ENCODE peak calls at places on chromosome 1, in four cellular contexts. S is K562, W is HCT116, E is H1. Z is an unnamed sample.
A peak's percentile ranks its signal among the peaks of the same experiment; 100 is the strongest.

GRCh38 chr1:242449211-242449610 is 75.3 kb downstream of the PLD5 start:
- DNase-seq in S (no peak), W (no peak), E (no peak), Z (peak; percentile 20)

GRCh38 chr1:163709636-163710035 is 387.9 kb downstream of the NUF2 start:
- DNase-seq in S (no peak), W (no peak), E (no peak), Z (no peak)

GRCh38 chr1:156146749-156147405 is 6.5 kb upstream of the SEMA4A start:
- DNase-seq in S (no peak), W (no peak), E (no peak), Z (no peak)

GRCh38 chr1:226308166-226308722 is 720 bp downstream of the LIN9 start:
- DNase-seq in S (no peak), W (no peak), E (no peak), Z (peak; percentile 51)

GRCh38 chr1:154418898-154419619 is 13.9 kb downstream of the IL6R start:
- DNase-seq in S (no peak), W (no peak), E (no peak), Z (no peak)

GRCh38 chr1:174007846-174008245 is 14.3 kb downstream of the RC3H1 start:
- DNase-seq in S (no peak), W (no peak), E (no peak), Z (no peak)

GRCh38 chr1:70990460-70991253 is 57.0 kb downstream of the PTGER3 start:
- DNase-seq in S (no peak), W (no peak), E (no peak), Z (no peak)

GRCh38 chr1:230058619-230059018 is 8.4 kb upstream of the GALNT2 start:
- DNase-seq in S (no peak), W (no peak), E (no peak), Z (no peak)

GRCh38 chr1:32250893-32251716 is at the start of gene LCK:
- DNase-seq in S (no peak), W (no peak), E (no peak), Z (peak; percentile 36)

GRCh38 chr1:174398246-174398645 is 49.5 kb upstream of the GPR52 start:
- DNase-seq in S (no peak), W (no peak), E (no peak), Z (no peak)

GRCh38 chr1:206067486-206068302 is 14.7 kb downstream of the RHEX start:
- DNase-seq in S (no peak), W (no peak), E (no peak), Z (no peak)

GRCh38 chr1:56448937-56449336 is 130.4 kb downstream of the PLPP3 start:
- DNase-seq in S (no peak), W (no peak), E (no peak), Z (no peak)

GRCh38 chr1:18941221-18942141 is 15.0 kb downstream of the IFFO2 start:
- DNase-seq in S (no peak), W (peak; percentile 32), E (no peak), Z (peak; percentile 52)

GRCh38 chr1:1847061-1847460 is 43.8 kb downstream of the GNB1 start:
- DNase-seq in S (no peak), W (no peak), E (no peak), Z (no peak)

GRCh38 chr1:161915051-161915503 is 108.6 kb downstream of the OLFML2B start:
- DNase-seq in S (no peak), W (no peak), E (no peak), Z (no peak)

GRCh38 chr1:228276361-228276831 is 68.6 kb downstream of the OBSCN start:
- DNase-seq in S (no peak), W (no peak), E (no peak), Z (no peak)

GRCh38 chr1:118101445-118101844 is 83.6 kb downstream of the SPAG17 start:
- DNase-seq in S (no peak), W (no peak), E (no peak), Z (no peak)

GRCh38 chr1:232667094-232667780 is 37.3 kb upstream of the SIPA1L2 start:
- DNase-seq in S (no peak), W (no peak), E (no peak), Z (no peak)

GRCh38 chr1:245016700-245017099 is 138.1 kb upstream of the KIF26B start:
- DNase-seq in S (no peak), W (no peak), E (no peak), Z (no peak)

GRCh38 chr1:224852901-224853568 is 76.4 kb upstream of the DNAH14 start:
- DNase-seq in S (peak; percentile 59), W (peak; percentile 66), E (no peak), Z (peak; percentile 67)

GRCh38 chr1:188170935-188171334 is 1342.2 kb downstream of the PLA2G4A start:
- DNase-seq in S (no peak), W (no peak), E (no peak), Z (no peak)

GRCh38 chr1:832136-832535 is 91.6 kb upstream of the SAMD11 start:
- DNase-seq in S (no peak), W (no peak), E (no peak), Z (no peak)

GRCh38 chr1:3409737-3410434 is 44.6 kb upstream of the ARHGEF16 start:
- DNase-seq in S (no peak), W (no peak), E (no peak), Z (peak; percentile 25)

GRCh38 chr1:95233321-95233736 is 681 bp upstream of the RWDD3 start:
- DNase-seq in S (no peak), W (no peak), E (no peak), Z (peak; percentile 58)

GRCh38 chr1:57033222-57034019 is 67.6 kb upstream of the C8B start:
- DNase-seq in S (no peak), W (no peak), E (no peak), Z (no peak)

GRCh38 chr1:112457965-112458364 is 50.8 kb upstream of the WNT2B start:
- DNase-seq in S (no peak), W (no peak), E (no peak), Z (no peak)

GRCh38 chr1:17233675-17234074 is 15.2 kb upstream of the PADI3 start:
- DNase-seq in S (no peak), W (peak; percentile 92), E (no peak), Z (no peak)

GRCh38 chr1:167297222-167298214 is 76.8 kb downstream of the POU2F1 start:
- DNase-seq in S (no peak), W (no peak), E (no peak), Z (peak; percentile 29)

GRCh38 chr1:198669023-198669698 is 30.3 kb downstream of the PTPRC start:
- DNase-seq in S (peak; percentile 17), W (peak; percentile 37), E (no peak), Z (no peak)

GRCh38 chr1:26225033-26225831 is 8.8 kb upstream of the CEP85 start:
- DNase-seq in S (no peak), W (no peak), E (no peak), Z (peak; percentile 95)

GRCh38 chr1:155126494-155127104 is 1.1 kb upstream of the EFNA1 start:
- DNase-seq in S (peak; percentile 65), W (no peak), E (no peak), Z (peak; percentile 83)

DNA sequence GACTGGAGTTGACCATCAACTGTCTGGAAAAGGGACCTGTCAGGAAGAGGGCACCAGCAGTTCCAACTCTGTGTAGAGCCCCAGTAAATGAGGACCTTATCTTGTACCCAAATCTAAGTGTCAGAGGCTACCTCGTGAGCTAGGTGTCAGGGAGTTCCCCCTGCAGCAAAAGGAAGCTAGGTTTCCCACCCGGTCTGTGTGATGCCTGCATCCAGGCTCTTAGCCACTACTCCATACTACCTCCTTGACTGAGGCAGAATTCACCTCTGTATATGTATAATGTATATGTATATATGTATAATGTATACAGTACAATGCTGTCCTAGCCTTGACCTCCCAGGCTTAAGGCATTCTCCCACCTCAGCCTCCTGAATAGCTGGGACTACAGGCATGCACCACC is 15.5 kb upstream of the LUZP1 start:
- DNase-seq in S (no peak), W (no peak), E (no peak), Z (no peak)
- H3K4me3 ChIP-seq in S (no peak overlapping the region), W (no peak overlapping the region), E (no peak overlapping the region), Z (no peak overlapping the region)

GRCh38 chr1:48019714-48020315 is 22.6 kb upstream of the TRABD2B start:
- DNase-seq in S (no peak), W (no peak), E (no peak), Z (no peak)
- TF ChIP-seq POLR2AphosphoS5 in S (no peak), W (no peak), E (no peak), Z (no peak)

GRCh38 chr1:203479646-203480045 is 4.0 kb downstream of the PRELP start:
- DNase-seq in S (no peak), W (no peak), E (no peak), Z (no peak)
- H3K4me2 ChIP-seq in S (no peak overlapping the region), W (no peak overlapping the region), E (no peak overlapping the region), Z (no peak overlapping the region)

DNA sequence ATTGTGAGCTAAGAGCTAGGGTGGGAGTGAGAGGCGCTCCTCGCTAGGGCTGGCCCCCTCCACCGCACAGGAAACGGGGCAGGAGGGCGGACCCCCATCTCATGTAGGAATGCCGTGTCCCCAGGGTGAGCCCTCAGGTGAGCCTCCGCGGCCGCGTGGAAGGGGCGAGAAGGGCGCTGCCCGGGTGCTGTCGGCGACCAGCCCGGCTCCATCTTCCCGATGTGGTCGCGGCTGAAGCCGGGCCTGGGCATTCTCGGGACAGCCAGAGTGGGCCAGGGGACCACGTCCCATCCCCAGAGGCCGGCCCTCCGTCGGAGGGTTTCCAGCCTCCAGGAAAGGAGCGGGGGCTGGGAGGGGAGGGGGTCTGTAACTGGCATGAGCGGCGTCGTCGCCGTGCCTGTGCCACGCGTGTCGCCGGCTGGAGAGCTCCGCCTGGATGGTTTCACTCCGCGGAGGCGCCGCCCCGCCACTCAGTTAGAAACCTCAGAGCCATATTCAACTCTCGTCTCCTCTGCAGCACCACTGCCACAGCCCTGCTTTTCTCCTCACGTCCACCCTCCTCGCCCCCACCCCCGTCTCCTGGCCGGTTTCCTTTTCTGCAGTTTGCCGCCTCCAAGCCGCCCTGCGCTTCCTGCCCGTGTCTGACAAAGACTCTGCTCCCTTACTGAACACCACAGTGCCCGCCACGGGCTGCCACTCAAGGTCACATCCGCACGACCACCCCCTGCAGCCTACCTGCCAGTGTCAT is at the start of gene TMEM269:
- DNase-seq in S (no peak), W (no peak), E (no peak), Z (peak; percentile 56)
- H3K4me3 ChIP-seq in S (no peak within 1 kb of the TSS), W (no peak within 1 kb of the TSS), E (no peak within 1 kb of the TSS), Z (peak within 1 kb of the TSS; percentile 47)

GRCh38 chr1:24361811-24362210 is 42.7 kb downstream of the GRHL3 start:
- DNase-seq in S (no peak), W (no peak), E (no peak), Z (no peak)

GRCh38 chr1:24364605-24364974 is 45.4 kb downstream of the GRHL3 start:
- DNase-seq in S (no peak), W (peak; percentile 70), E (no peak), Z (no peak)

GRCh38 chr1:24363994-24364393 is 44.8 kb downstream of the GRHL3 start:
- DNase-seq in S (no peak), W (no peak), E (no peak), Z (no peak)

GRCh38 chr1:24362416-24362815 is 43.3 kb downstream of the GRHL3 start:
- DNase-seq in S (no peak), W (no peak), E (no peak), Z (no peak)

DNA sequence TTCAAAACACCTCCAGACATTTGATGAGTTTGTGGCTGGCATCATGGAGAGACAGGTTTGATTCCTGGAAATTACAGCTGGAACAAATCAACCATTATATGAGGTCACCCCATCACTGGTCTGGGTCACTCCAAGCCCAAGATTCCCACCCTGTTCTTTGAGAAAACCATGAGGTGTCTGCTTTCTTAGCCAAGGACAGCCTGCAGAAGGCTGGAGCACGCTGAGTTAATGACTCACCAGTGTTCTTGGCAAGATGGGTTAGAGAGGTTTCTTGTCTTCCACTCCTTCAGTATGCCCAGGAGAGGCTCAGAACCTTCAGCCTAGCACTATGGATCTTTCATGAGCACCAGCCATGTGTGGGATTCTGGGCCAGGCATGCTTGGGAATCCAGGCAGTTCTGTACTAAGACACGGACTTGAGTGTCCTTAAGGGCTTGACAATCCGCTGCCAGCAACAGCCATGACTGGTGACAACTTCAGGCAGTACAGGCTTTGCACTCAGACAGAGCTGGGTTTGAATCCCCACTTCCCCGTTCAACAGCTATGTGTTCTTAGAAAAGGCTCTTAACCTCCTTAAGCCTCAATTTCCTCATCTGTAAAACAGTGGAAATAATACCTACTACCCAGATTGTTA is 43.9 kb downstream of the GRHL3 start:
- DNase-seq in S (no peak), W (peak; percentile 39), E (no peak), Z (no peak)
- TF ChIP-seq POLR2AphosphoS5 in S (no peak), W (no peak), E (no peak), Z (no peak)

Z was measured in GM23338.